ENCODE peak calls at places on chromosomes 6 and 20, in eight cellular contexts. One of them, this sample, is unnamed.

GRCh38 chr20:46253391-46253790 is 54.9 kb downstream of the CDH22 start:
- DNase-seq in AG09319: no peak
- DNase-seq in IMR-90: no peak
- DNase-seq in mesothelial cell of epicardium: no peak
- DNase-seq in neural progenitor cell: peak; percentile 64
- DNase-seq in neural crest cell: no peak
- DNase-seq in adrenal gland: peak; percentile 43
- DNase-seq in BJ: no peak
- DNase-seq in this sample: no peak

GRCh38 chr20:48921168-48921882 is at the start of gene ARFGEF2:
- DNase-seq in AG09319: peak; percentile 69
- DNase-seq in IMR-90: peak; percentile 87
- DNase-seq in mesothelial cell of epicardium: peak; percentile 78
- DNase-seq in neural progenitor cell: peak; percentile 99
- DNase-seq in neural crest cell: peak; percentile 87
- DNase-seq in adrenal gland: peak; percentile 95
- DNase-seq in BJ: no peak
- DNase-seq in this sample: peak; percentile 93

GRCh38 chr6:128124713-128125112 is 223.9 kb upstream of the THEMIS start:
- DNase-seq in AG09319: no peak
- DNase-seq in IMR-90: peak; percentile 39
- DNase-seq in mesothelial cell of epicardium: no peak
- DNase-seq in neural progenitor cell: no peak
- DNase-seq in neural crest cell: no peak
- DNase-seq in adrenal gland: peak; percentile 10
- DNase-seq in BJ: no peak
- DNase-seq in this sample: no peak

GRCh38 chr6:105831321-105831720 is 254.8 kb upstream of the PRDM1 start:
- DNase-seq in AG09319: no peak
- DNase-seq in IMR-90: no peak
- DNase-seq in mesothelial cell of epicardium: no peak
- DNase-seq in neural progenitor cell: no peak
- DNase-seq in neural crest cell: no peak
- DNase-seq in adrenal gland: no peak
- DNase-seq in BJ: no peak
- DNase-seq in this sample: no peak

GRCh38 chr20:408843-409696 is 971 bp downstream of the RBCK1 start:
- DNase-seq in AG09319: no peak
- DNase-seq in IMR-90: no peak
- DNase-seq in mesothelial cell of epicardium: no peak
- DNase-seq in neural progenitor cell: peak; percentile 16
- DNase-seq in neural crest cell: no peak
- DNase-seq in adrenal gland: no peak
- DNase-seq in BJ: no peak
- DNase-seq in this sample: no peak

GRCh38 chr6:168516941-168517741 is 76.2 kb downstream of the SMOC2 start:
- DNase-seq in AG09319: no peak
- DNase-seq in IMR-90: no peak
- DNase-seq in mesothelial cell of epicardium: no peak
- DNase-seq in neural progenitor cell: no peak
- DNase-seq in neural crest cell: no peak
- DNase-seq in adrenal gland: no peak
- DNase-seq in BJ: no peak
- DNase-seq in this sample: no peak

GRCh38 chr6:6752129-6752528 is 163.6 kb downstream of the LY86 start:
- DNase-seq in AG09319: peak; percentile 34
- DNase-seq in IMR-90: peak; percentile 41
- DNase-seq in mesothelial cell of epicardium: no peak
- DNase-seq in neural progenitor cell: peak; percentile 63
- DNase-seq in neural crest cell: no peak
- DNase-seq in adrenal gland: no peak
- DNase-seq in BJ: no peak
- DNase-seq in this sample: no peak

GRCh38 chr6:117506180-117506835 is 23.8 kb downstream of the DCBLD1 start:
- DNase-seq in AG09319: no peak
- DNase-seq in IMR-90: peak; percentile 83
- DNase-seq in mesothelial cell of epicardium: no peak
- DNase-seq in neural progenitor cell: peak; percentile 40
- DNase-seq in neural crest cell: no peak
- DNase-seq in adrenal gland: no peak
- DNase-seq in BJ: no peak
- DNase-seq in this sample: no peak

GRCh38 chr6:165010556-165011535 is 298.6 kb downstream of the C6orf118 start:
- DNase-seq in AG09319: no peak
- DNase-seq in IMR-90: no peak
- DNase-seq in mesothelial cell of epicardium: no peak
- DNase-seq in neural progenitor cell: peak; percentile 15
- DNase-seq in neural crest cell: no peak
- DNase-seq in adrenal gland: no peak
- DNase-seq in BJ: no peak
- DNase-seq in this sample: no peak

GRCh38 chr6:30097902-30098606 is 14.8 kb downstream of the TRIM31 start:
- DNase-seq in AG09319: no peak
- DNase-seq in IMR-90: no peak
- DNase-seq in mesothelial cell of epicardium: no peak
- DNase-seq in neural progenitor cell: no peak
- DNase-seq in neural crest cell: no peak
- DNase-seq in adrenal gland: no peak
- DNase-seq in BJ: no peak
- DNase-seq in this sample: no peak

GRCh38 chr6:29739882-29740261 is 16.6 kb downstream of the HLA-F start:
- DNase-seq in AG09319: no peak
- DNase-seq in IMR-90: peak; percentile 33
- DNase-seq in mesothelial cell of epicardium: no peak
- DNase-seq in neural progenitor cell: no peak
- DNase-seq in neural crest cell: no peak
- DNase-seq in adrenal gland: no peak
- DNase-seq in BJ: no peak
- DNase-seq in this sample: no peak

GRCh38 chr6:13870185-13870584 is 54.6 kb upstream of the RNF182 start:
- DNase-seq in AG09319: no peak
- DNase-seq in IMR-90: no peak
- DNase-seq in mesothelial cell of epicardium: no peak
- DNase-seq in neural progenitor cell: no peak
- DNase-seq in neural crest cell: no peak
- DNase-seq in adrenal gland: no peak
- DNase-seq in BJ: no peak
- DNase-seq in this sample: no peak

GRCh38 chr6:23637296-23637695 is 488.7 kb upstream of the NRSN1 start:
- DNase-seq in AG09319: no peak
- DNase-seq in IMR-90: no peak
- DNase-seq in mesothelial cell of epicardium: no peak
- DNase-seq in neural progenitor cell: no peak
- DNase-seq in neural crest cell: no peak
- DNase-seq in adrenal gland: no peak
- DNase-seq in BJ: no peak
- DNase-seq in this sample: no peak

GRCh38 chr6:69796081-69796626 is 656 bp downstream of the LMBRD1 start:
- DNase-seq in AG09319: no peak
- DNase-seq in IMR-90: peak; percentile 45
- DNase-seq in mesothelial cell of epicardium: peak; percentile 21
- DNase-seq in neural progenitor cell: peak; percentile 65
- DNase-seq in neural crest cell: no peak
- DNase-seq in adrenal gland: peak; percentile 63
- DNase-seq in BJ: no peak
- DNase-seq in this sample: no peak

GRCh38 chr6:72037006-72037405 is 150.7 kb downstream of the RIMS1 start:
- DNase-seq in AG09319: no peak
- DNase-seq in IMR-90: no peak
- DNase-seq in mesothelial cell of epicardium: no peak
- DNase-seq in neural progenitor cell: no peak
- DNase-seq in neural crest cell: no peak
- DNase-seq in adrenal gland: no peak
- DNase-seq in BJ: no peak
- DNase-seq in this sample: no peak

GRCh38 chr6:72035966-72036365 is 149.6 kb downstream of the RIMS1 start:
- DNase-seq in AG09319: no peak
- DNase-seq in IMR-90: no peak
- DNase-seq in mesothelial cell of epicardium: no peak
- DNase-seq in neural progenitor cell: no peak
- DNase-seq in neural crest cell: no peak
- DNase-seq in adrenal gland: no peak
- DNase-seq in BJ: no peak
- DNase-seq in this sample: no peak

GRCh38 chr6:72042088-72042487 is 155.7 kb downstream of the RIMS1 start:
- DNase-seq in AG09319: no peak
- DNase-seq in IMR-90: no peak
- DNase-seq in mesothelial cell of epicardium: no peak
- DNase-seq in neural progenitor cell: peak; percentile 9
- DNase-seq in neural crest cell: no peak
- DNase-seq in adrenal gland: no peak
- DNase-seq in BJ: no peak
- DNase-seq in this sample: no peak

GRCh38 chr6:72035483-72035882 is 149.1 kb downstream of the RIMS1 start:
- DNase-seq in AG09319: no peak
- DNase-seq in IMR-90: no peak
- DNase-seq in mesothelial cell of epicardium: no peak
- DNase-seq in neural progenitor cell: no peak
- DNase-seq in neural crest cell: no peak
- DNase-seq in adrenal gland: no peak
- DNase-seq in BJ: no peak
- DNase-seq in this sample: no peak

DNA sequence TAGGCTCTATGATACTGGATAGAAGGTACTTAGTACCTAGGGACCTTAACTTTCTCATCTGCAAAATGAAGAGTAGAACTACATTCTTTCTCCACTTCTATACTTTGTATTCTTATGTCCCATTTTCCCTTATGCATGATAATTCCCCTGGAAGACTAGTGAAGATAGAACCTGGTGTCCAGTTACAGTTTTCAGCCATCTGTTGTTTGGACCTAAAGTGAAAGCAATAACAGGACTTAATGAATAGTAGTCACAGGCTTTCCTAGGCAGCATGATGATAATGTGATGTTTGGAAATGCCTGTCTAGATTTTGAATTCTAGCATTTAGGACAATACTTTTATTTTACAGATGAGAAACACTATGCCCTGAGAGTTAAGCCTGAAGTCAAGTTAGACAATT is 153.8 kb downstream of the RIMS1 start:
- DNase-seq in AG09319: no peak
- DNase-seq in IMR-90: peak; percentile 8
- DNase-seq in mesothelial cell of epicardium: no peak
- DNase-seq in neural progenitor cell: no peak
- DNase-seq in neural crest cell: no peak
- DNase-seq in adrenal gland: no peak
- DNase-seq in BJ: no peak
- DNase-seq in this sample: no peak
- TF ChIP-seq CTCF in AG09319: no peak
- TF ChIP-seq CTCF in IMR-90: no peak
- TF ChIP-seq CTCF in mesothelial cell of epicardium: no peak
- TF ChIP-seq CTCF in neural progenitor cell: no peak
- TF ChIP-seq CTCF in neural crest cell: no peak
- TF ChIP-seq CTCF in adrenal gland: no peak
- TF ChIP-seq CTCF in BJ: no peak
- TF ChIP-seq CTCF in this sample: no peak

GRCh38 chr6:109440325-109441068 is at the start of the genes PPIL6 and SMPD2:
- DNase-seq in AG09319: peak; percentile 75
- DNase-seq in IMR-90: peak; percentile 87
- DNase-seq in mesothelial cell of epicardium: peak; percentile 74
- DNase-seq in neural progenitor cell: peak; percentile 97
- DNase-seq in neural crest cell: peak; percentile 72
- DNase-seq in adrenal gland: peak; percentile 83
- DNase-seq in BJ: peak; percentile 54
- DNase-seq in this sample: peak; percentile 86

GRCh38 chr6:109443425-109443950 is 3.0 kb downstream of the SMPD2 start:
- DNase-seq in AG09319: no peak
- DNase-seq in IMR-90: no peak
- DNase-seq in mesothelial cell of epicardium: no peak
- DNase-seq in neural progenitor cell: no peak
- DNase-seq in neural crest cell: no peak
- DNase-seq in adrenal gland: no peak
- DNase-seq in BJ: no peak
- DNase-seq in this sample: no peak

GRCh38 chr6:109445382-109445781 is 4.9 kb downstream of the SMPD2 start:
- DNase-seq in AG09319: no peak
- DNase-seq in IMR-90: no peak
- DNase-seq in mesothelial cell of epicardium: no peak
- DNase-seq in neural progenitor cell: no peak
- DNase-seq in neural crest cell: no peak
- DNase-seq in adrenal gland: no peak
- DNase-seq in BJ: no peak
- DNase-seq in this sample: no peak

GRCh38 chr6:109442393-109442924 is 1.9 kb downstream of the SMPD2 start:
- DNase-seq in AG09319: no peak
- DNase-seq in IMR-90: no peak
- DNase-seq in mesothelial cell of epicardium: no peak
- DNase-seq in neural progenitor cell: no peak
- DNase-seq in neural crest cell: no peak
- DNase-seq in adrenal gland: no peak
- DNase-seq in BJ: no peak
- DNase-seq in this sample: no peak

GRCh38 chr6:109441069-109441816 is 719 bp downstream of the SMPD2 start:
- DNase-seq in AG09319: no peak
- DNase-seq in IMR-90: peak; percentile 47
- DNase-seq in mesothelial cell of epicardium: no peak
- DNase-seq in neural progenitor cell: peak; percentile 75
- DNase-seq in neural crest cell: peak; percentile 26
- DNase-seq in adrenal gland: peak; percentile 51
- DNase-seq in BJ: no peak
- DNase-seq in this sample: peak; percentile 42
- TF ChIP-seq CTCF in AG09319: peak; percentile 18
- TF ChIP-seq CTCF in IMR-90: peak; percentile 12
- TF ChIP-seq CTCF in mesothelial cell of epicardium: no peak
- TF ChIP-seq CTCF in neural progenitor cell: peak; percentile 38
- TF ChIP-seq CTCF in neural crest cell: peak; percentile 33
- TF ChIP-seq CTCF in adrenal gland: peak; percentile 18
- TF ChIP-seq CTCF in BJ: peak; percentile 49
- TF ChIP-seq CTCF in this sample: peak; percentile 43

GRCh38 chr6:42385339-42385738 is 66.4 kb downstream of the TRERF1 start:
- DNase-seq in AG09319: no peak
- DNase-seq in IMR-90: no peak
- DNase-seq in mesothelial cell of epicardium: no peak
- DNase-seq in neural progenitor cell: no peak
- DNase-seq in neural crest cell: no peak
- DNase-seq in adrenal gland: no peak
- DNase-seq in BJ: no peak
- DNase-seq in this sample: no peak
- TF ChIP-seq CTCF in AG09319: no peak
- TF ChIP-seq CTCF in IMR-90: no peak
- TF ChIP-seq CTCF in mesothelial cell of epicardium: no peak
- TF ChIP-seq CTCF in neural progenitor cell: no peak
- TF ChIP-seq CTCF in neural crest cell: no peak
- TF ChIP-seq CTCF in adrenal gland: no peak
- TF ChIP-seq CTCF in BJ: no peak
- TF ChIP-seq CTCF in this sample: no peak

DNA sequence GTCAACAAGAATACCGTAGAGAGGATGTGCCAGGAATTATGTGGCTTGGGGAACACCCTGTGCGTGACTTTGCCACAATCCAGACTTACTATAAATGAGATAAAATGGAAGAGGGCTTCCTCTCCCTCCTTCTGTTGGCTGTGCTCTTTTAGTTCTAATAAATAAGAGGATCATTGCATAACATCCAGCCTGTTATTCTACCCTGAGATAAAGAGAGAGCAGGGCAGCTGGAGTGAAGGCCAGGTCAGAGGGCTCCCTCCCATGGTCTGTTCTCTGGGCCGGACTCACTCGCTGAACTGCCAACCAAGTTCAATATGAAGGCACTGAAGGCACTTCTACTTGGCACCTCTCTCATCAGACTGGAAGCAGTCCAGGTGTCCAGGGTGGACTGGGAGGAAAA is 91.7 kb downstream of the MTFR2 start:
- DNase-seq in AG09319: no peak
- DNase-seq in IMR-90: no peak
- DNase-seq in mesothelial cell of epicardium: no peak
- DNase-seq in neural progenitor cell: no peak
- DNase-seq in neural crest cell: no peak
- DNase-seq in adrenal gland: peak; percentile 91
- DNase-seq in BJ: peak; percentile 21
- DNase-seq in this sample: no peak
- TF ChIP-seq CTCF in AG09319: no peak
- TF ChIP-seq CTCF in IMR-90: no peak
- TF ChIP-seq CTCF in mesothelial cell of epicardium: no peak
- TF ChIP-seq CTCF in neural progenitor cell: no peak
- TF ChIP-seq CTCF in neural crest cell: no peak
- TF ChIP-seq CTCF in adrenal gland: no peak
- TF ChIP-seq CTCF in BJ: no peak
- TF ChIP-seq CTCF in this sample: no peak

This sample was measured in progenitor cell of endocrine pancreas.